ENCODE peak calls at places on chromosomes 6 and 20, in ten cellular contexts. P, Q, N, X, D, Z, F, M, O and Y are unnamed samples.

GRCh38 chr20:13220194-13220856 is 749 bp upstream of the ISM1 start:
- DNase-seq in P (no peak), Q (no peak), N (no peak), X (peak; percentile 26), D (peak; percentile 10), Z (peak; percentile 15), F (peak; percentile 14), M (peak; percentile 11), O (peak; percentile 87), Y (peak; percentile 80)

GRCh38 chr6:164042212-164042611 is 627.7 kb downstream of the QKI start:
- DNase-seq in P (no peak), Q (no peak), N (no peak), X (no peak), D (no peak), Z (no peak), F (no peak), M (no peak), O (no peak), Y (no peak)

GRCh38 chr20:45408646-45409213 is 641 bp downstream of the DBNDD2 start:
- DNase-seq in P (no peak), Q (no peak), N (no peak), X (no peak), D (no peak), Z (no peak), F (no peak), M (no peak), O (no peak), Y (no peak)

GRCh38 chr20:20711413-20711812 is 1.0 kb downstream of the RALGAPA2 start:
- DNase-seq in P (no peak), Q (no peak), N (no peak), X (no peak), D (no peak), Z (no peak), F (no peak), M (no peak), O (peak; percentile 16), Y (peak; percentile 55)

GRCh38 chr6:108661430-108661829 is 100.7 kb downstream of the FOXO3 start:
- DNase-seq in P (no peak), Q (no peak), N (no peak), X (no peak), D (peak; percentile 52), Z (peak; percentile 79), F (no peak), M (peak; percentile 27), O (no peak), Y (no peak)

GRCh38 chr6:30842754-30843610 is 41.3 kb upstream of the DDR1 start:
- DNase-seq in P (no peak), Q (no peak), N (no peak), X (no peak), D (peak; percentile 38), Z (peak; percentile 51), F (no peak), M (peak; percentile 55), O (no peak), Y (no peak)

GRCh38 chr20:39853664-39854063 is 835.4 kb downstream of the MAFB start:
- DNase-seq in P (no peak), Q (no peak), N (no peak), X (no peak), D (peak; percentile 92), Z (peak; percentile 27), F (no peak), M (peak; percentile 87), O (peak; percentile 11), Y (no peak)

GRCh38 chr6:156787569-156788492 is 10.7 kb downstream of the ARID1B start:
- DNase-seq in P (no peak), Q (no peak), N (no peak), X (no peak), D (peak; percentile 22), Z (no peak), F (no peak), M (no peak), O (peak; percentile 31), Y (no peak)

GRCh38 chr6:132041706-132042105 is 90.5 kb upstream of the CCN2 start:
- DNase-seq in P (no peak), Q (no peak), N (no peak), X (no peak), D (peak; percentile 63), Z (peak; percentile 89), F (no peak), M (no peak), O (no peak), Y (no peak)

GRCh38 chr6:52598123-52598823 is 21.4 kb upstream of the TRAM2 start:
- DNase-seq in P (no peak), Q (peak; percentile 14), N (no peak), X (no peak), D (peak; percentile 82), Z (peak; percentile 84), F (no peak), M (peak; percentile 81), O (peak; percentile 97), Y (peak; percentile 79)

GRCh38 chr6:57177545-57178225 is 5.6 kb downstream of the BAG2 start:
- DNase-seq in P (no peak), Q (no peak), N (no peak), X (no peak), D (no peak), Z (peak; percentile 35), F (no peak), M (peak; percentile 69), O (no peak), Y (no peak)

GRCh38 chr20:43840382-43841070 is 74.1 kb upstream of the TOX2 start:
- DNase-seq in P (no peak), Q (peak; percentile 19), N (peak; percentile 5), X (peak; percentile 15), D (peak; percentile 12), Z (peak; percentile 36), F (peak; percentile 61), M (no peak), O (peak; percentile 83), Y (peak; percentile 36)

GRCh38 chr20:22160254-22160653 is 424.1 kb downstream of the FOXA2 start:
- DNase-seq in P (no peak), Q (no peak), N (no peak), X (no peak), D (no peak), Z (no peak), F (no peak), M (no peak), O (no peak), Y (peak; percentile 15)